ENCODE peak calls at places on chromosomes 16 and 17, in ten cellular contexts. S is right atrium auricular region; U is stimulated activated CD8-positive, alpha-beta memory T cell treated with anti-CD3 and anti-CD28 coated beads, Interleukin-4, amount 100 ng/mL, for 48 hours; A is GM04503; E is nucleus accumbens; N is activated CD8-positive, alpha-beta T cell treated with anti-CD3 and anti-CD28 coated beads for 36 hours; F is activated T-helper 1 cell treated with Interleukin-2 at 50 U/mL for 16 hours; K is COR-L47; D is H54; W is foreskin fibroblast. O is an unnamed sample.

GRCh38 chr16:55264949-55265348 is 59.1 kb upstream of the IRX6 start:
- DNase-seq in S (no peak), U (no peak), A (no peak), E (no peak), N (no peak), F (no peak), K (no peak), D (no peak), W (peak), O (no peak)

GRCh38 chr16:68901910-68902309 is 58.6 kb downstream of the TANGO6 start:
- DNase-seq in S (no peak), U (no peak), A (peak), E (no peak), N (no peak), F (no peak), K (no peak), D (peak), W (peak), O (no peak)

GRCh38 chr17:57461082-57461481 is 204.8 kb downstream of the MSI2 start:
- DNase-seq in S (no peak), U (peak), A (no peak), E (no peak), N (peak), F (no peak), K (no peak), D (no peak), W (peak), O (no peak)

GRCh38 chr17:21177854-21178600 is 35.9 kb downstream of the TMEM11 start:
- DNase-seq in S (no peak), U (no peak), A (no peak), E (no peak), N (no peak), F (no peak), K (no peak), D (no peak), W (no peak), O (peak)

GRCh38 chr16:84423416-84423837 is 55.1 kb downstream of the ATP2C2 start:
- DNase-seq in S (no peak), U (no peak), A (no peak), E (no peak), N (no peak), F (no peak), K (no peak), D (peak), W (peak), O (no peak)

GRCh38 chr17:15392326-15392739 is 50.9 kb upstream of the TEKT3 start:
- DNase-seq in S (no peak), U (no peak), A (peak), E (no peak), N (no peak), F (no peak), K (no peak), D (peak), W (peak), O (no peak)

GRCh38 chr17:51617876-51618455 is 357.6 kb downstream of the UTP18 start:
- DNase-seq in S (no peak), U (no peak), A (no peak), E (no peak), N (no peak), F (no peak), K (no peak), D (no peak), W (no peak), O (no peak)

GRCh38 chr17:69828087-69828486 is 246.9 kb upstream of the KCNJ16 start:
- DNase-seq in S (no peak), U (no peak), A (peak), E (no peak), N (no peak), F (no peak), K (no peak), D (no peak), W (peak), O (no peak)

GRCh38 chr16:9775994-9776393 is 406.2 kb downstream of the GRIN2A start:
- DNase-seq in S (no peak), U (no peak), A (no peak), E (no peak), N (no peak), F (no peak), K (no peak), D (no peak), W (no peak), O (no peak)

GRCh38 chr16:1444730-1445517 is 568 bp upstream of the CCDC154 start:
- DNase-seq in S (no peak), U (no peak), A (no peak), E (no peak), N (no peak), F (no peak), K (no peak), D (no peak), W (no peak), O (peak)

GRCh38 chr17:37503148-37503547 is 13.5 kb downstream of the DUSP14 start:
- DNase-seq in S (no peak), U (no peak), A (no peak), E (no peak), N (no peak), F (no peak), K (no peak), D (no peak), W (no peak), O (no peak)

GRCh38 chr16:23182206-23182674 is 305 bp upstream of the SCNN1G start:
- DNase-seq in S (no peak), U (peak), A (no peak), E (peak), N (peak), F (peak), K (peak), D (no peak), W (peak), O (peak)

GRCh38 chr17:73609078-73609477 is 35.2 kb downstream of the SDK2 start:
- DNase-seq in S (no peak), U (no peak), A (no peak), E (no peak), N (no peak), F (no peak), K (no peak), D (no peak), W (no peak), O (no peak)

GRCh38 chr17:17811381-17812210 is 25.2 kb downstream of the SREBF1 start:
- DNase-seq in S (no peak), U (no peak), A (no peak), E (no peak), N (no peak), F (no peak), K (no peak), D (no peak), W (no peak), O (no peak)

GRCh38 chr16:67504190-67505021 is 21.1 kb upstream of the AGRP start:
- DNase-seq in S (no peak), U (peak), A (no peak), E (no peak), N (peak), F (peak), K (no peak), D (no peak), W (peak), O (no peak)

GRCh38 chr17:50565559-50566350 is 5.2 kb downstream of the CACNA1G start:
- DNase-seq in S (no peak), U (no peak), A (no peak), E (peak), N (no peak), F (no peak), K (peak), D (no peak), W (no peak), O (no peak)

GRCh38 chr16:10504404-10504885 is 76.0 kb downstream of the EMP2 start:
- DNase-seq in S (no peak), U (no peak), A (no peak), E (no peak), N (no peak), F (no peak), K (no peak), D (no peak), W (no peak), O (no peak)